ENCODE peak calls at places on chromosomes 16 and 17, in six cellular contexts. One of them, this sample, is unnamed. For H3K4me1, the result is how much of the 10 kb centered on the place peaks cover.

GRCh38 chr16:50198802-50199410 is 45.8 kb downstream of the TENT4B start:
- DNase-seq in DND-41: no peak
- DNase-seq in PC-9: no peak
- DNase-seq in IMR-90: no peak
- DNase-seq in H9: no peak
- DNase-seq in hepatocyte: no peak
- DNase-seq in this sample: no peak

GRCh38 chr17:82236142-82236971 is 7.5 kb downstream of the SLC16A3 start:
- DNase-seq in H9: peak
- DNase-seq in IMR-90: peak
- DNase-seq in PC-9: peak
- DNase-seq in hepatocyte: peak
- DNase-seq in DND-41: peak
- DNase-seq in this sample: peak

GRCh38 chr17:5592382-5592781 is 8.1 kb upstream of the NLRP1 start:
- DNase-seq in H9: peak
- DNase-seq in DND-41: no peak
- DNase-seq in hepatocyte: peak
- DNase-seq in PC-9: no peak
- DNase-seq in IMR-90: peak
- DNase-seq in this sample: peak

GRCh38 chr17:80260791-80261158 is at the start of gene RNF213:
- DNase-seq in IMR-90: no peak
- DNase-seq in H9: peak
- DNase-seq in PC-9: peak
- DNase-seq in hepatocyte: peak
- DNase-seq in DND-41: peak
- DNase-seq in this sample: peak

GRCh38 chr16:912322-912683 is 58.5 kb downstream of the LMF1 start:
- DNase-seq in PC-9: no peak
- DNase-seq in DND-41: no peak
- DNase-seq in H9: no peak
- DNase-seq in hepatocyte: no peak
- DNase-seq in IMR-90: no peak
- DNase-seq in this sample: no peak

GRCh38 chr17:73546121-73546520 is 98.1 kb downstream of the SDK2 start:
- DNase-seq in hepatocyte: no peak
- DNase-seq in H9: no peak
- DNase-seq in DND-41: no peak
- DNase-seq in IMR-90: no peak
- DNase-seq in PC-9: no peak
- DNase-seq in this sample: no peak

GRCh38 chr17:2396192-2396567 is 4.7 kb downstream of the MNT start:
- DNase-seq in IMR-90: no peak
- DNase-seq in DND-41: no peak
- DNase-seq in H9: no peak
- DNase-seq in hepatocyte: no peak
- DNase-seq in PC-9: no peak
- DNase-seq in this sample: no peak

GRCh38 chr17:64786337-64786736 is 124.2 kb upstream of the SMURF2 start:
- DNase-seq in PC-9: peak
- DNase-seq in IMR-90: no peak
- DNase-seq in H9: no peak
- DNase-seq in hepatocyte: no peak
- DNase-seq in DND-41: no peak
- DNase-seq in this sample: no peak

GRCh38 chr16:3854740-3855139 is 25.8 kb downstream of the CREBBP start:
- DNase-seq in IMR-90: no peak
- DNase-seq in PC-9: no peak
- DNase-seq in H9: no peak
- DNase-seq in hepatocyte: no peak
- DNase-seq in DND-41: no peak
- DNase-seq in this sample: no peak

GRCh38 chr17:38590988-38591758 is 14.6 kb downstream of the SRCIN1 start:
- DNase-seq in H9: no peak
- DNase-seq in DND-41: peak
- DNase-seq in hepatocyte: no peak
- DNase-seq in PC-9: no peak
- DNase-seq in IMR-90: no peak
- DNase-seq in this sample: peak

GRCh38 chr16:89320717-89321501 is 103.4 kb downstream of the ZNF778 start:
- DNase-seq in DND-41: no peak
- DNase-seq in PC-9: peak
- DNase-seq in IMR-90: peak
- DNase-seq in hepatocyte: peak
- DNase-seq in H9: peak
- DNase-seq in this sample: no peak

GRCh38 chr17:44069974-44070454 is 521 bp upstream of the G6PC3 start:
- DNase-seq in IMR-90: no peak
- DNase-seq in hepatocyte: no peak
- DNase-seq in PC-9: no peak
- DNase-seq in H9: peak
- DNase-seq in DND-41: peak
- DNase-seq in this sample: no peak

GRCh38 chr17:42653179-42654124 is 5.6 kb upstream of the TUBG2 start:
- DNase-seq in H9: peak
- DNase-seq in DND-41: no peak
- DNase-seq in IMR-90: peak
- DNase-seq in PC-9: no peak
- DNase-seq in hepatocyte: peak
- DNase-seq in this sample: no peak

GRCh38 chr17:17626151-17626805 is 34.8 kb upstream of the PEMT start:
- DNase-seq in H9: peak
- DNase-seq in PC-9: no peak
- DNase-seq in hepatocyte: no peak
- DNase-seq in IMR-90: no peak
- DNase-seq in DND-41: no peak
- DNase-seq in this sample: no peak

GRCh38 chr17:42122371-42123303 is at the start of gene HSPB9:
- DNase-seq in H9: peak
- DNase-seq in IMR-90: no peak
- DNase-seq in hepatocyte: peak
- DNase-seq in DND-41: no peak
- DNase-seq in PC-9: no peak
- DNase-seq in this sample: no peak

GRCh38 chr16:72122916-72123315 is 29.3 kb downstream of the DHX38 start:
- DNase-seq in PC-9: no peak
- DNase-seq in DND-41: no peak
- DNase-seq in H9: no peak
- DNase-seq in hepatocyte: no peak
- DNase-seq in IMR-90: no peak
- DNase-seq in this sample: no peak

GRCh38 chr16:85689285-85689949 is 663 bp upstream of the GINS2 start:
- DNase-seq in PC-9: peak
- DNase-seq in IMR-90: no peak
- DNase-seq in hepatocyte: no peak
- DNase-seq in DND-41: no peak
- DNase-seq in H9: no peak
- DNase-seq in this sample: no peak

GRCh38 chr17:16398270-16399267 is 16.8 kb upstream of the TRPV2 start:
- DNase-seq in hepatocyte: no peak
- DNase-seq in DND-41: no peak
- DNase-seq in IMR-90: no peak
- DNase-seq in H9: no peak
- DNase-seq in PC-9: peak
- DNase-seq in this sample: no peak

GRCh38 chr16:67000384-67001158 is 12.2 kb downstream of the CES4A start:
- DNase-seq in PC-9: peak
- DNase-seq in hepatocyte: peak
- DNase-seq in H9: peak
- DNase-seq in DND-41: peak
- DNase-seq in IMR-90: no peak
- DNase-seq in this sample: peak

GRCh38 chr16:75377971-75378386 is 55.3 kb downstream of the CFDP1 start:
- DNase-seq in IMR-90: peak
- DNase-seq in PC-9: peak
- DNase-seq in hepatocyte: peak
- DNase-seq in DND-41: no peak
- DNase-seq in H9: peak
- DNase-seq in this sample: no peak

GRCh38 chr17:75557075-75557851 is 30.3 kb upstream of the MYO15B start:
- DNase-seq in DND-41: no peak
- DNase-seq in H9: no peak
- DNase-seq in hepatocyte: peak
- DNase-seq in PC-9: peak
- DNase-seq in IMR-90: peak
- DNase-seq in this sample: no peak

GRCh38 chr17:35345926-35346771 is 27.3 kb downstream of the SLFN11 start:
- DNase-seq in H9: peak
- DNase-seq in PC-9: no peak
- DNase-seq in DND-41: peak
- DNase-seq in hepatocyte: peak
- DNase-seq in IMR-90: peak
- DNase-seq in this sample: no peak

GRCh38 chr16:81468269-81468902 is 23.8 kb downstream of the CMIP start:
- DNase-seq in hepatocyte: no peak
- DNase-seq in DND-41: no peak
- DNase-seq in IMR-90: no peak
- DNase-seq in PC-9: no peak
- DNase-seq in H9: no peak
- DNase-seq in this sample: no peak

GRCh38 chr16:81469710-81470481 is 25.3 kb downstream of the CMIP start:
- DNase-seq in PC-9: no peak
- DNase-seq in IMR-90: no peak
- DNase-seq in H9: no peak
- DNase-seq in hepatocyte: no peak
- DNase-seq in DND-41: peak
- DNase-seq in this sample: peak

GRCh38 chr16:81467815-81468214 is 23.2 kb downstream of the CMIP start:
- DNase-seq in hepatocyte: no peak
- DNase-seq in DND-41: no peak
- DNase-seq in H9: no peak
- DNase-seq in PC-9: no peak
- DNase-seq in IMR-90: no peak
- DNase-seq in this sample: no peak

GRCh38 chr16:81470796-81471636 is 26.4 kb downstream of the CMIP start:
- DNase-seq in hepatocyte: no peak
- DNase-seq in H9: no peak
- DNase-seq in IMR-90: no peak
- DNase-seq in PC-9: no peak
- DNase-seq in DND-41: no peak
- DNase-seq in this sample: no peak

DNA sequence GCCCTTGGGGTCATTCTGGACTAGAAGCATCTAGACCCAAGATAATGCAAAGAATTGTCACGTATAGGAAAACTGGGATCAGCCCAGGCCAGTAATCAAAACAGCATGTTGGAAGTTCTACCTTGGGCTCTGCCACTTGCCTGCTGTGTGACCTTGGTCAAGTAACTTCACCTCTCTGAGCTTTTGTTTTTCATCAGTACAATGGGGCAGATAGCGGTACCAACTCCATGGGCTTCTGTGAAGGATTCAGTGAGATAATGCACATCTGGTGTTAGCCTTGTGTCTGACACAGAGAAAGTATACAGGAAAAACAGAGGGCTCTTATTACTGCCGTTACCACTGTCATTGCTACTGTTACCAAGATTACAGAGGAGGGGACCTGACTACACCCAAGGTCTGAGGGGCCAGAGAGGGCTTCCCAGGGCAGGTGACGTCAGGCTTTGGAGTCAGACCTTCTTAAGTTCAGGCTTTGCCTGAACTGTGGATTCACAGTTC is 24.6 kb downstream of the CMIP start:
- DNase-seq in H9: no peak
- DNase-seq in hepatocyte: no peak
- DNase-seq in IMR-90: no peak
- DNase-seq in DND-41: peak
- DNase-seq in PC-9: no peak
- DNase-seq in this sample: no peak
- H3K4me1 ChIP-seq in H9: under half
- H3K4me1 ChIP-seq in hepatocyte: under half
- H3K4me1 ChIP-seq in IMR-90: under half
- H3K4me1 ChIP-seq in DND-41: half or more
- H3K4me1 ChIP-seq in PC-9: under half
- H3K4me1 ChIP-seq in this sample: under half

DNA sequence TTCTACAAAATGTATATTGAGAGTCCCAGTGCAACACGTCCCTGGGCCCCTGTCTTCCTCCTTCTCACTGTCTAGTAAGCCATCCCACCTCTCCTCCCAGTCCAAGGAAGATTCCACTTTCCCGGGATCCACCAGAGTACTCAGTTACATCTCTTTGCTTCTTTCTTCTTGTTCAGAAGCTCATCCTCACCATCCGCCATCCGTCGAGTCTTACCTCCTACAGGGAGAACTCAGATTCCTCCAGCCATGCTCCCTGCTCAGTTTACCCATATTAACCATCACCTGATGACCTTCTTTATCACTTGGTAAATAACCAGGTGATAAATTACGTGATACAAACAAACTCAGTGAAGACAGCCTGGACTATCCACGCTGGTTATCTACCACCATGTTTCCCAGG is 57.1 kb downstream of the CYTH1 start:
- DNase-seq in hepatocyte: no peak
- DNase-seq in DND-41: no peak
- DNase-seq in PC-9: no peak
- DNase-seq in H9: no peak
- DNase-seq in IMR-90: no peak
- DNase-seq in this sample: no peak
- H3K4me2 ChIP-seq in hepatocyte: peak
- H3K4me2 ChIP-seq in DND-41: no peak
- H3K4me2 ChIP-seq in PC-9: no peak
- H3K4me2 ChIP-seq in H9: no peak
- H3K4me2 ChIP-seq in IMR-90: no peak
- H3K4me2 ChIP-seq in this sample: no peak

GRCh38 chr16:27720731-27721547 is 171.0 kb downstream of the KATNIP start:
- DNase-seq in IMR-90: no peak
- DNase-seq in H9: no peak
- DNase-seq in hepatocyte: no peak
- DNase-seq in PC-9: no peak
- DNase-seq in DND-41: no peak
- DNase-seq in this sample: no peak

GRCh38 chr16:27721548-27722265 is 171.8 kb downstream of the KATNIP start:
- DNase-seq in H9: no peak
- DNase-seq in DND-41: no peak
- DNase-seq in PC-9: no peak
- DNase-seq in hepatocyte: peak
- DNase-seq in IMR-90: peak
- DNase-seq in this sample: no peak

GRCh38 chr16:27717726-27718125 is 167.8 kb downstream of the KATNIP start:
- DNase-seq in hepatocyte: no peak
- DNase-seq in IMR-90: no peak
- DNase-seq in DND-41: no peak
- DNase-seq in PC-9: no peak
- DNase-seq in H9: no peak
- DNase-seq in this sample: no peak

GRCh38 chr16:27718767-27719445 is 169.0 kb downstream of the KATNIP start:
- DNase-seq in PC-9: no peak
- DNase-seq in H9: no peak
- DNase-seq in IMR-90: no peak
- DNase-seq in hepatocyte: no peak
- DNase-seq in DND-41: no peak
- DNase-seq in this sample: no peak

GRCh38 chr16:27718136-27718766 is 168.3 kb downstream of the KATNIP start:
- DNase-seq in DND-41: no peak
- DNase-seq in H9: no peak
- DNase-seq in IMR-90: no peak
- DNase-seq in hepatocyte: no peak
- DNase-seq in PC-9: no peak
- DNase-seq in this sample: no peak
- H2AFZ ChIP-seq in DND-41: no peak
- H2AFZ ChIP-seq in H9: no peak
- H2AFZ ChIP-seq in IMR-90: no peak
- H2AFZ ChIP-seq in hepatocyte: no peak
- H2AFZ ChIP-seq in PC-9: no peak
- H2AFZ ChIP-seq in this sample: no peak

GRCh38 chr16:56988161-56988947 is 1.0 kb upstream of the NLRC5 start:
- DNase-seq in PC-9: no peak
- DNase-seq in IMR-90: peak
- DNase-seq in hepatocyte: no peak
- DNase-seq in DND-41: no peak
- DNase-seq in H9: no peak
- DNase-seq in this sample: no peak
- H3K4me1 ChIP-seq in PC-9: under half
- H3K4me1 ChIP-seq in IMR-90: under half
- H3K4me1 ChIP-seq in hepatocyte: under half
- H3K4me1 ChIP-seq in DND-41: under half
- H3K4me1 ChIP-seq in H9: under half
- H3K4me1 ChIP-seq in this sample: half or more